ENCODE peak calls at places on chromosomes 5 and 9, in six cellular contexts. W, X, C, L, U and T are unnamed samples.

GRCh38 chr9:16825971-16826370 is 44.5 kb downstream of the BNC2 start:
- DNase-seq in L (no peak), U (no peak), C (no peak), X (no peak), W (no peak), T (peak)

GRCh38 chr5:18048449-18048848 is 414.2 kb downstream of the TAF11L14 start:
- DNase-seq in X (no peak), W (no peak), C (no peak), L (no peak), U (no peak), T (no peak)

GRCh38 chr5:67058998-67059746 is 137.4 kb downstream of the CD180 start:
- DNase-seq in L (no peak), X (no peak), C (no peak), U (no peak), W (no peak), T (no peak)

GRCh38 chr5:32059779-32060178 is 114.3 kb downstream of the GOLPH3 start:
- DNase-seq in W (no peak), U (no peak), L (no peak), C (no peak), X (no peak), T (no peak)

GRCh38 chr5:153523831-153524230 is 33.4 kb downstream of the GRIA1 start:
- DNase-seq in U (no peak), W (no peak), L (no peak), C (peak), X (no peak), T (no peak)

GRCh38 chr9:15293727-15294405 is 13.2 kb downstream of the TTC39B start:
- DNase-seq in X (no peak), W (no peak), U (no peak), C (no peak), L (no peak), T (no peak)

GRCh38 chr5:32027093-32027716 is 146.9 kb downstream of the GOLPH3 start:
- DNase-seq in C (no peak), X (no peak), U (no peak), W (no peak), L (no peak), T (no peak)

GRCh38 chr5:148904440-148904839 is 78.0 kb downstream of the ADRB2 start:
- DNase-seq in C (peak), W (no peak), L (no peak), U (peak), X (no peak), T (no peak)

GRCh38 chr5:55694152-55694830 is 17.8 kb downstream of the SLC38A9 start:
- DNase-seq in X (peak), W (peak), U (no peak), C (no peak), L (no peak), T (no peak)

GRCh38 chr9:61665330-61665751 is 475.5 kb downstream of the SPATA31A7 start:
- DNase-seq in U (no peak), X (no peak), L (no peak), C (no peak), W (no peak), T (no peak)

GRCh38 chr9:137615387-137615871 is 3.4 kb upstream of the EHMT1 start:
- DNase-seq in X (no peak), W (no peak), U (no peak), C (no peak), L (no peak), T (no peak)

GRCh38 chr5:157597277-157597676 is 21.7 kb upstream of the ADAM19 start:
- DNase-seq in L (no peak), U (no peak), C (no peak), X (no peak), W (no peak), T (no peak)

GRCh38 chr9:131585375-131585774 is 40.1 kb downstream of the PRRT1B start:
- DNase-seq in C (no peak), U (no peak), W (peak), L (peak), X (no peak), T (no peak)

GRCh38 chr9:125409637-125410521 is 148.3 kb downstream of the GAPVD1 start:
- DNase-seq in U (no peak), W (peak), L (no peak), X (peak), C (peak), T (no peak)

GRCh38 chr5:133842846-133843725 is 125.3 kb downstream of the C5orf15 start:
- DNase-seq in U (no peak), X (no peak), W (no peak), L (no peak), C (no peak), T (no peak)

GRCh38 chr5:40428129-40428528 is 251.6 kb upstream of the PTGER4 start:
- DNase-seq in U (no peak), C (peak), W (no peak), X (no peak), L (no peak), T (no peak)

GRCh38 chr5:136057401-136057951 is 28.7 kb downstream of the TGFBI start:
- DNase-seq in U (no peak), X (no peak), W (no peak), C (no peak), L (no peak), T (no peak)

GRCh38 chr9:131228096-131228495 is 48.2 kb downstream of the FAM78A start:
- DNase-seq in C (no peak), W (no peak), L (no peak), X (no peak), U (no peak), T (no peak)

DNA sequence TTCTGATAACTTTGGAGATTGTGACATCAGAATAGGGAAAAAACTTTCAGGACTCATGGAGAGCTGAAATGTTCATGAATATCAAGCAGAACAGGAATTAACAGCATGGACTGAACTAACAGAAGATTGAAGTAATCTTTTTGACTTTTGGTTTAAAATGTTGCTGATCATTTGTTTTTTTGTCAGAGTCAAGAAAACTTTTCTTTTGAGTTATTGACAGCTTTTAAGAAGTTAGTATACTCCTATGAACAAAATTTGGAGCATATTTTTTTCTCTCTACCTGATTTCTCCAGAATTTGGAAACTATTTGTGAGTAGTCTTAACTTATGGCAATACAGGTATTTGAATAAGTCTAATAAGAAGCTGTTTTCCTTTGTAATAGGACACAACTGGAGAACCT is 244.3 kb upstream of the KLF9 start:
- DNase-seq in X (no peak), C (no peak), W (no peak), U (no peak), L (no peak), T (no peak)
- TF ChIP-seq CTCF in X (no peak), C (no peak), W (no peak), U (no peak), L (no peak), T (no peak)

GRCh38 chr5:1521671-1522600 is 1.8 kb downstream of the LPCAT1 start:
- DNase-seq in W (no peak), U (peak), X (peak), C (peak), L (peak), T (peak)
- H3K4me3 ChIP-seq in W (peak), U (peak), X (peak), C (peak), L (peak), T (peak)

GRCh38 chr9:112446518-112446917 is 40.1 kb upstream of the KIAA1958 start:
- DNase-seq in C (no peak), L (no peak), X (no peak), W (no peak), U (no peak), T (no peak)

GRCh38 chr9:112445196-112445595 is 41.4 kb upstream of the KIAA1958 start:
- DNase-seq in X (no peak), U (no peak), L (no peak), C (no peak), W (no peak), T (no peak)

GRCh38 chr9:112446080-112446479 is 40.5 kb upstream of the KIAA1958 start:
- DNase-seq in U (no peak), W (no peak), L (no peak), X (no peak), C (no peak), T (no peak)

GRCh38 chr9:112443636-112444035 is 43.0 kb upstream of the KIAA1958 start:
- DNase-seq in X (no peak), L (no peak), C (no peak), W (no peak), U (no peak), T (no peak)

DNA sequence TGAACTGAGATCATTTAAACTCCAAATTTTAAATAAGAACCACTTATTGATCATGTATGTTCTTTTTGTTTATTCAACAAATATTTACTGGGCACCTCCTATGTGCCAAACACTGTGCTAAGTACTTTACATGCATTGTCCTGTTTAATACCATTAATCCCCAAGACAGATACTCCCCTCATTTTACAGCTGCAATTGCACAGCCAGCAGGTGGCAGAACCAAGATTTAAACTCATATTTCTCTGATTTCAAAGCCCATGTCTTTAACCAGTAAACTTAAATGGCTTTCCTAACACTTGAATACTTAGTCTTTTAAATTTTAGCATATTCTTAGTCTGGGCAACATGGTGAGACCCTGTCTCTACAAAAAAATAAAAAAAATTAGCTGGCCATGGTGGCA is 43.4 kb upstream of the KIAA1958 start:
- DNase-seq in W (peak), L (no peak), U (no peak), X (no peak), C (no peak), T (no peak)
- TF ChIP-seq CTCF in W (peak), L (peak), U (no peak), X (peak), C (no peak), T (peak)

DNA sequence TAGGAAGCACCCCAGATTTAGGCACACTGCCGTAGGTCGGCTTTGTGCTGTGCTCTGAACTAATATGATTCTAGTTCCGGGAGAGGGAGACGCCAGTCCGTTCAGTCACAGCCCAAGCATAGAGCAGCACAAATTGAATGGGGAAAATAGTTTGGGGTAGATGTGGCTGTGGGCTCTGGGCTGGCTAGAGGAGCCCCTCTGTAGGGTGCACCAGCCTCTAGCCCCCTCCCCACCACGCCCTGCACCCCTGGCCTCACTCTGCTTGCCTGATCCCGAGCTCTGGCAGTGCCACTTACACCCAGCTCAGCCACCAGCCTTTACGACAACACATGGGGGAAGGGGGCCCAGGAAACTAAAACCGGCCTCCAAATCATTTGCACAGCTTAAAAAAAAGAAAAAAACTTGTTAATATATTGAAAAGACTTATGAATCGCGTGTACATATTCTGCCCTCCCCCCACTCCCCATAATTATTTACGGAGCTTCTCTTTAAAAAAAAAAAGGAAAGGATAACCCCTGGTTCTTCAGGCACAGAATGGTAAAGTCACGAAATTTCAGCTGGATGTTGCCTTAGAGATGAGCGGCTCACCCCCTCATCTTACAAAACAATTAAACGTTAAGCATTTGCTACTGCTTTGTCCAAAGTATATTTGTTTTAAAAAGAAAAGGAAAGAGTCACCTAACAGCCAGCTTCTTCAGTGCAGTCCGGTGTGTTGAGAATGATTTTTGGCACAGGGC is 3.4 kb downstream of the LMX1B start:
- DNase-seq in W (no peak), U (no peak), L (no peak), X (peak), C (no peak), T (no peak)
- H3K4me3 ChIP-seq in W (no peak), U (no peak), L (no peak), X (no peak), C (no peak), T (no peak)

DNA sequence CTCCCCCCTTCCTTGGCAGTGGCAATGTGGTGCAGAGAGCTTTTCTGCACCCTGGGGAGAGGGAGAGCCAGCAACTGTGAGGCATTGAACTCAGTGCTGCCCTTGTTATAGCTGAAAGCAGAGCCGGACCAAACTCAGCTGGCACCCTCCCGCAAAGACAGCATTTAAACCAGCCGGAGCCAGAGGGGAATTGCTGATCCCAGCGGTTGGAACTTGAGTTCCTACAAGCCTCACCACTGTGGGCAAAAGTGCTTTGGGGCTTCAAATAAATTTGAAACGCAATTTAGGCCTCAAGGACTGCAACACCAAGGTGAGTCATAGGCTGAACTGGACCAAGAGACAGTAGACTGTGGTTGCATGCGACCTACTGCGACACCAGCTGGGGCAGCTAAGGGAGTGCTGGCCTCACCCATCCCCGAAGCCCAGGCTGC is 207.6 kb upstream of the CDKN2B start:
- DNase-seq in C (no peak), W (no peak), L (no peak), U (no peak), X (no peak), T (no peak)
- TF ChIP-seq CTCF in C (no peak), W (no peak), L (no peak), U (no peak), X (no peak), T (no peak)

GRCh38 chr5:155263381-155263780 is 249.8 kb downstream of the KIF4B start:
- DNase-seq in L (no peak), U (no peak), C (no peak), W (no peak), X (no peak), T (no peak)

GRCh38 chr5:155260798-155261197 is 247.2 kb downstream of the KIF4B start:
- DNase-seq in L (no peak), U (no peak), C (no peak), W (peak), X (peak), T (no peak)

GRCh38 chr5:155254399-155254798 is 240.8 kb downstream of the KIF4B start:
- DNase-seq in C (no peak), W (no peak), U (no peak), L (no peak), X (no peak), T (no peak)

GRCh38 chr5:155259648-155260047 is 246.1 kb downstream of the KIF4B start:
- DNase-seq in L (no peak), W (no peak), X (no peak), C (no peak), U (no peak), T (no peak)

DNA sequence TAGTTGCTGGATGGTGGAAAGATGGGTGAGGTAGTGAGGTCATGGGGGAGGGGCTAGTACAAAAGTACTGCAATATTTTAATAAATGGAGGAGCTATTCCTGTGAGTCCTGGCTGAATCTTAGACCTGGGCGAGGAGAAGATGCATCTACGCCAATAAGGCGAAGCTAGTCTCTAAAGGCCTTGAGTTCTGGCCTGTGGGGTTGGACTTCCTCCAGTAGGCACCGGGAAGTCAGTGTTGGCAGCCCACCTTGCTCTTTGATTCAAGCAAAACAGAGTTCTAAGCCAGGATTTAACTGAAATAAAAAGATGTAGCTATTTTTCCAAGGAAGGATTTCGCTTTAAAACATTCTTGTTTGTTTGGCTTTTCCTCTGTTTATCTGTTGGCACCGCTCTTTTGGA is 244.6 kb downstream of the KIF4B start:
- DNase-seq in U (no peak), L (no peak), C (peak), X (no peak), W (no peak), T (no peak)
- H3K4me3 ChIP-seq in U (no peak), L (no peak), C (no peak), X (no peak), W (no peak), T (no peak)

DNA sequence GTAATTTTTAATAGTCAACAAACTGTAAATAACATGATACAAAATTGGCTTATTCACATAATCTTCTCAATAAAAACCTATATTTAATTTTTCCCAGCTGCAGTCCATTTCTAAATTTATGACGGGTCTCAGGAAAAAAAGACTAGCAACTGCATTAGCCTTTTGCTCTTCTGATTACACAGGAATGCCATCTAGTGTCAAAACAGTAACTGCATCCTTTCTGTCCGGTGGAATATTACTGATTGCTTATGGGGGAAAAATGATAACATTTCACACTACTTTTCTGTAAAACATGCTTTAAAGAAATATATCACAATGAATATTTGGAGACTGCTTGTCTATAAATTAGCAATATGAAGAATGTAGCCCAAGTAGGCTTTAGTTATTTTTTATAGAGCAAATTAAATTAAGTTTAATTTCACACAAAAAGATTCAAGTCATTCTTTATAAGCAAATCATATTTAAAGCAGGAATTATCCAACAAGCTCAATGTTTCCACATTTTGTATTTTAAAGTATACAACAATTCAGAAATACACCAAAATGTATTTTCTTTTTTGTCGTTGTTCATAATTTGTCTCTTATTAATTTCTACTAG is 534.7 kb downstream of the CDH10 start:
- DNase-seq in C (no peak), L (no peak), U (no peak), W (peak), X (peak), T (no peak)
- TF ChIP-seq CTCF in C (no peak), L (no peak), U (no peak), W (peak), X (peak), T (peak)

GRCh38 chr5:151719228-151719861 is 32.6 kb upstream of the SPARC start:
- DNase-seq in X (no peak), U (no peak), W (peak), L (no peak), C (peak), T (no peak)
- H3K4me3 ChIP-seq in X (no peak), U (no peak), W (no peak), L (no peak), C (no peak), T (no peak)

GRCh38 chr9:91807640-91808246 is 142.3 kb downstream of the ROR2 start:
- DNase-seq in U (no peak), L (no peak), C (no peak), X (no peak), W (no peak), T (no peak)

GRCh38 chr9:91802391-91802790 is 147.6 kb downstream of the ROR2 start:
- DNase-seq in L (no peak), U (no peak), C (no peak), W (no peak), X (no peak), T (no peak)

GRCh38 chr9:91803970-91804752 is 145.9 kb downstream of the ROR2 start:
- DNase-seq in U (no peak), W (no peak), L (no peak), X (no peak), C (no peak), T (no peak)

GRCh38 chr9:91803143-91803940 is 146.7 kb downstream of the ROR2 start:
- DNase-seq in X (no peak), L (no peak), U (no peak), W (no peak), C (no peak), T (no peak)

DNA sequence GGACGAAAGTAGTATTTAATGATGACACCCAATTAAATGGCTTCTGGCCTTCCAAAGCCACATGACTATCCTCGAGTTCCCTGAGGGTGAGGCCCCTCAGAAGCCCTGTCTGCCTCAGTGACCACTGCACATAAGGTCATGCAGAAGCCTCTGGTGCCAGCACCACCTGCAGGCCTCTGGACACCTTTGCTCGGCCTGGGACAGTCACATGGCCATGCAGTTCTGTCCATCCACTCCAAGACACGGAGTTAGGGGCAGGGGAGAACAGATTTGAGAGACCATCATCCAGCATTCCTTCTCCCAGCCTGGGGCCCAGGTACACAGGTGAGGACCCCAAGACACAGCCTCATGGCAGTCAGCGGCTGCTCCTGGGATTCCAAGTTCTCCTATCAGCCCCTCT is 145.0 kb downstream of the ROR2 start:
- DNase-seq in U (no peak), L (no peak), W (no peak), C (no peak), X (no peak), T (no peak)
- TF ChIP-seq CTCF in U (no peak), L (no peak), W (no peak), C (no peak), X (no peak), T (no peak)

DNA sequence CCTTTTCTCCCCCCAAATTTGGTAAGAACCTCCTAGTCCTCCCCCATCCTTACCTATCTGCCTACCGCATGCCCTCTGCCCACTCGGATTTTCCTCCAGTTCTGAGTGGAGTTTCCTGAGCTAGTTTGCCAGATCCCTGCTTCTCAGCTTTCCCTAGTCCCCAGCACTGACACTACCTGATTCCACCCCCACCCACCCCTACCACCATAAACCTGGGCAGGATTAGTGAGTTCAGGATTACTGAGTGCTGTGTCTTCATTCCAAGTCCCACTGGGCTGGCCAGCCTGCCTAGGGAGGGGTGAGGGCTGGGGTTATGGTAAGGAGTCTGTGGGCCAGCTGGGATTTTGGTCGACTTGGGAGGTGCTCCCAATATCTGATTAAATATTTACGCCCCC is 3.9 kb downstream of the PITX1 start:
- DNase-seq in W (no peak), C (no peak), U (no peak), X (no peak), L (no peak), T (no peak)
- H3K4me3 ChIP-seq in W (peak), C (peak), U (no peak), X (no peak), L (no peak), T (no peak)